ENCODE peak calls at places on chromosomes 7 and 10, in ten cellular contexts. V is fibroblast of mammary gland, K is posterior vena cava, J is GM13977, P is tibial nerve, N is kidney tubule cell, X is A172, A is PC-9, I is cardiac fibroblast, C is esophagus squamous epithelium. O is an unnamed sample.
A peak's percentile ranks its signal among the peaks of the same experiment; 100 is the strongest.

GRCh38 chr10:69941730-69942129 is 110.9 kb upstream of the MACROH2A2 start:
- DNase-seq in V (no peak), X (no peak), I (no peak), A (no peak), P (no peak), C (no peak), N (no peak), J (no peak), K (no peak), O (no peak)

GRCh38 chr7:140673063-140673769 is 471 bp downstream of the ADCK2 start:
- DNase-seq in K (peak; percentile 83), C (no peak), I (peak; percentile 23), J (peak; percentile 83), X (no peak), V (no peak), N (peak; percentile 64), A (peak; percentile 56), P (no peak), O (peak; percentile 48)

GRCh38 chr7:113078321-113078720 is 8.3 kb downstream of the GPR85 start:
- DNase-seq in C (no peak), J (no peak), A (no peak), N (no peak), X (no peak), I (no peak), V (no peak), P (no peak), K (no peak), O (no peak)

GRCh38 chr10:49049660-49050059 is 65.7 kb downstream of the VSTM4 start:
- DNase-seq in I (peak; percentile 7), J (no peak), V (no peak), A (no peak), X (no peak), K (no peak), C (no peak), P (no peak), N (no peak), O (no peak)

GRCh38 chr10:8262317-8262716 is 207.8 kb downstream of the GATA3 start:
- DNase-seq in K (no peak), N (no peak), V (no peak), C (no peak), A (no peak), J (no peak), P (no peak), X (no peak), I (no peak), O (no peak)

GRCh38 chr10:59922907-59923306 is 16.6 kb upstream of the CCDC6 start:
- DNase-seq in A (no peak), J (no peak), N (no peak), P (no peak), C (no peak), K (no peak), V (no peak), X (no peak), I (no peak), O (no peak)

GRCh38 chr10:550665-551460 is 138.6 kb downstream of the DIP2C start:
- DNase-seq in A (no peak), K (peak; percentile 69), N (no peak), X (no peak), C (no peak), P (no peak), I (no peak), J (no peak), V (no peak), O (no peak)

GRCh38 chr10:30529373-30529998 is 95.5 kb downstream of the MAP3K8 start:
- DNase-seq in K (peak; percentile 94), N (no peak), J (peak; percentile 45), A (no peak), V (no peak), I (no peak), P (peak; percentile 47), C (peak; percentile 34), X (no peak), O (no peak)

GRCh38 chr7:131095346-131095745 is 232.3 kb upstream of the MKLN1 start:
- DNase-seq in K (no peak), N (no peak), A (no peak), I (no peak), X (no peak), P (no peak), V (peak; percentile 46), C (no peak), J (no peak), O (no peak)

GRCh38 chr10:99522078-99522479 is 10.7 kb upstream of the NKX2-3 start:
- DNase-seq in P (no peak), C (no peak), V (no peak), I (no peak), X (no peak), K (no peak), N (no peak), J (no peak), A (no peak), O (no peak)

GRCh38 chr7:120353171-120353570 is 80.2 kb downstream of the KCND2 start:
- DNase-seq in A (no peak), N (no peak), I (no peak), C (no peak), K (no peak), P (no peak), J (no peak), V (no peak), X (no peak), O (no peak)

GRCh38 chr7:87354749-87355148 is 9.3 kb downstream of the CROT start:
- DNase-seq in J (no peak), A (no peak), P (no peak), X (peak; percentile 19), I (no peak), K (no peak), C (no peak), N (peak; percentile 14), V (peak; percentile 53), O (no peak)

GRCh38 chr10:86592413-86592812 is 61.9 kb upstream of the OPN4 start:
- DNase-seq in N (peak; percentile 36), J (no peak), I (no peak), C (no peak), P (no peak), X (no peak), A (peak; percentile 78), V (no peak), K (no peak), O (no peak)

GRCh38 chr7:48244902-48245301 is 73.6 kb downstream of the ABCA13 start:
- DNase-seq in N (no peak), P (peak; percentile 45), I (peak; percentile 25), K (no peak), C (no peak), A (no peak), X (peak; percentile 55), V (peak; percentile 11), J (no peak), O (no peak)

GRCh38 chr10:10138685-10139084 is 879.0 kb upstream of the CELF2 start:
- DNase-seq in V (peak; percentile 18), X (peak; percentile 15), C (no peak), N (no peak), A (no peak), P (no peak), I (no peak), J (no peak), K (no peak), O (no peak)

GRCh38 chr7:25858562-25859411 is 293.2 kb upstream of the NFE2L3 start:
- DNase-seq in I (no peak), J (no peak), K (no peak), X (no peak), P (no peak), V (no peak), A (no peak), C (no peak), N (no peak), O (no peak)

GRCh38 chr10:59675812-59676211 is 33.8 kb downstream of the SLC16A9 start:
- DNase-seq in P (no peak), V (no peak), X (no peak), I (peak; percentile 6), K (no peak), C (no peak), J (no peak), A (no peak), N (no peak), O (no peak)

GRCh38 chr7:44375236-44375699 is 49.9 kb upstream of the CAMK2B start:
- DNase-seq in V (no peak), I (no peak), X (no peak), K (no peak), J (no peak), P (no peak), A (no peak), C (no peak), N (peak; percentile 25), O (no peak)

GRCh38 chr10:120511165-120511564 is 54.1 kb downstream of the PLPP4 start:
- DNase-seq in A (no peak), K (no peak), C (no peak), N (peak; percentile 80), J (no peak), X (peak; percentile 79), P (no peak), I (no peak), V (peak; percentile 3), O (no peak)

GRCh38 chr7:64881461-64882287 is 21.4 kb upstream of the ZNF273 start:
- DNase-seq in I (no peak), X (no peak), K (peak; percentile 75), V (no peak), N (no peak), C (no peak), P (peak; percentile 3), J (peak; percentile 22), A (no peak), O (peak; percentile 13)

GRCh38 chr10:38102889-38103288 is 8.8 kb downstream of the ZNF37A start:
- DNase-seq in A (no peak), P (no peak), V (no peak), X (no peak), J (no peak), K (no peak), N (no peak), C (no peak), I (no peak), O (no peak)

GRCh38 chr7:24384362-24385030 is 100.5 kb downstream of the NPY start:
- DNase-seq in J (peak; percentile 32), I (no peak), V (no peak), C (no peak), A (no peak), P (no peak), K (no peak), X (no peak), N (no peak), O (no peak)

GRCh38 chr10:71795248-71795647 is 21.9 kb upstream of the VSIR start:
- DNase-seq in X (peak; percentile 31), I (peak; percentile 38), A (no peak), P (no peak), K (no peak), C (no peak), N (no peak), J (no peak), V (peak; percentile 22), O (no peak)

GRCh38 chr7:110442386-110442837 is 648.5 kb upstream of the LRRN3 start:
- DNase-seq in A (peak; percentile 44), V (no peak), K (no peak), I (no peak), C (no peak), X (peak; percentile 73), P (no peak), J (peak; percentile 24), N (peak; percentile 69), O (no peak)

GRCh38 chr7:52569151-52569550 is 466.3 kb upstream of the POM121L12 start:
- DNase-seq in J (no peak), C (no peak), A (no peak), K (no peak), I (no peak), N (no peak), X (no peak), P (no peak), V (no peak), O (no peak)

GRCh38 chr7:13551503-13551902 is 438.0 kb downstream of the ETV1 start:
- DNase-seq in X (peak; percentile 9), K (no peak), V (peak; percentile 28), J (no peak), P (no peak), N (no peak), I (no peak), A (no peak), C (no peak), O (no peak)

GRCh38 chr10:109956454-109957091 is 33.3 kb upstream of the XPNPEP1 start:
- DNase-seq in A (no peak), N (peak; percentile 67), I (no peak), K (no peak), P (no peak), V (peak; percentile 74), X (peak; percentile 55), C (no peak), J (peak; percentile 62), O (no peak)

GRCh38 chr10:74419491-74420466 is 268.8 kb downstream of the ADK start:
- DNase-seq in C (no peak), J (peak; percentile 21), V (peak; percentile 43), K (no peak), A (no peak), I (peak; percentile 15), P (no peak), X (peak; percentile 40), N (peak; percentile 18), O (no peak)

O was measured in D721Med.